ENCODE peak calls at places on chromosomes 16 and 17, in seven cellular contexts. Q is posterior cingulate gyrus; T is CD4-positive, alpha-beta T cell; P is left lung; N is stromal cell of bone marrow; M is coronary artery; C is EL. J is an unnamed sample.

GRCh38 chr17:58535431-58535830 is 21.0 kb upstream of the MTMR4 start:
- DNase-seq in T (no peak), P (no peak), C (peak), Q (no peak), N (no peak), M (no peak), J (no peak)

GRCh38 chr17:7912927-7913524 is 3.1 kb downstream of the RNF227 start:
- DNase-seq in Q (no peak), M (no peak), C (peak), T (no peak), N (peak), P (no peak), J (no peak)

GRCh38 chr17:80946449-80946848 is 45.2 kb upstream of the CHMP6 start:
- DNase-seq in N (no peak), Q (no peak), C (no peak), M (no peak), P (no peak), T (no peak), J (no peak)

GRCh38 chr17:60641126-60641525 is 36.5 kb upstream of the BCAS3 start:
- DNase-seq in Q (no peak), N (no peak), P (no peak), M (no peak), T (no peak), C (peak), J (no peak)

GRCh38 chr17:40456396-40456951 is 13.2 kb downstream of the IGFBP4 start:
- DNase-seq in P (no peak), Q (no peak), N (no peak), M (no peak), T (no peak), C (no peak), J (no peak)

GRCh38 chr16:4570688-4571321 is 14.7 kb downstream of the C16orf96 start:
- DNase-seq in T (no peak), N (no peak), M (no peak), Q (no peak), P (no peak), C (no peak), J (no peak)

GRCh38 chr16:46715769-46716305 is 26.4 kb downstream of the ORC6 start:
- DNase-seq in M (no peak), N (no peak), P (no peak), C (no peak), T (no peak), Q (no peak), J (no peak)

GRCh38 chr17:6079155-6079554 is 9.0 kb downstream of the WSCD1 start:
- DNase-seq in C (no peak), N (no peak), T (no peak), M (no peak), Q (peak), P (no peak), J (peak)

GRCh38 chr16:77220427-77220826 is 21.2 kb downstream of the SYCE1L start:
- DNase-seq in Q (no peak), M (no peak), C (no peak), P (no peak), T (no peak), N (no peak), J (no peak)

GRCh38 chr16:87740909-87741424 is 24.8 kb downstream of the KLHDC4 start:
- DNase-seq in N (no peak), P (no peak), T (no peak), Q (peak), C (no peak), M (no peak), J (peak)

GRCh38 chr17:44531019-44531418 is 26.3 kb upstream of the FZD2 start:
- DNase-seq in C (no peak), N (no peak), Q (no peak), M (no peak), P (no peak), T (no peak), J (no peak)

GRCh38 chr16:68328860-68329370 is 18.1 kb downstream of the PRMT7 start:
- DNase-seq in N (no peak), C (no peak), Q (no peak), P (no peak), T (no peak), M (no peak), J (no peak)

GRCh38 chr17:57555636-57556175 is 189.4 kb downstream of the CCDC182 start:
- DNase-seq in Q (no peak), M (no peak), T (no peak), P (no peak), C (peak), N (no peak), J (no peak)

GRCh38 chr17:41785876-41786226 is 660 bp downstream of the JUP start:
- DNase-seq in P (peak), Q (no peak), M (no peak), T (no peak), N (no peak), C (no peak), J (no peak)

GRCh38 chr17:5580367-5580766 is 3.9 kb downstream of the NLRP1 start:
- DNase-seq in C (no peak), M (no peak), N (no peak), P (no peak), Q (no peak), T (no peak), J (no peak)

GRCh38 chr17:82023447-82024241 is 539 bp downstream of the LRRC45 start:
- DNase-seq in P (no peak), N (no peak), Q (no peak), C (peak), M (no peak), T (no peak), J (no peak)

GRCh38 chr17:50055055-50055425 is 870 bp upstream of the ITGA3 start:
- DNase-seq in M (no peak), C (peak), N (no peak), P (no peak), T (no peak), Q (no peak), J (no peak)

GRCh38 chr17:54992797-54993639 is 24.5 kb downstream of the STXBP4 start:
- DNase-seq in N (peak), P (no peak), C (peak), M (no peak), T (no peak), Q (no peak), J (no peak)

J was measured in caudate nucleus.